ENCODE peak calls at places on chromosomes 7 and 10, in nine cellular contexts. A is SW480; Q is stimulated activated CD4-positive, alpha-beta T cell treated with anti-CD3 and anti-CD28 coated beads, Interleukin-4, amount 100 ng/mL, for 4 hours; S is germinal center; Y is body of pancreas; P is choroid plexus epithelial cell; G is sciatic nerve; W is T-helper 1 cell; E is NT2/D1. Z is an unnamed sample.

GRCh38 chr10:69734797-69735468 is 66.8 kb upstream of the COL13A1 start:
- DNase-seq in E (no peak), Y (no peak), W (peak), A (peak), S (no peak), Q (no peak), P (peak), G (no peak), Z (no peak)

GRCh38 chr10:8054498-8055407 is at the start of gene GATA3:
- DNase-seq in Q (peak), W (peak), E (no peak), Y (peak), A (peak), G (no peak), P (no peak), S (peak), Z (peak)

GRCh38 chr10:112802411-112803060 is 147.5 kb upstream of the TCF7L2 start:
- DNase-seq in S (no peak), Q (no peak), P (no peak), G (no peak), W (no peak), A (no peak), E (no peak), Y (no peak), Z (no peak)

GRCh38 chr10:69359089-69360025 is 57.4 kb downstream of the TACR2 start:
- DNase-seq in P (peak), E (no peak), Y (no peak), S (no peak), Q (no peak), G (no peak), A (no peak), W (peak), Z (no peak)

GRCh38 chr10:97715259-97715874 is 1.8 kb downstream of the MARVELD1 start:
- DNase-seq in S (no peak), G (no peak), W (no peak), Q (no peak), A (no peak), P (no peak), Y (no peak), E (no peak), Z (no peak)

GRCh38 chr7:131843862-131844261 is 287.4 kb upstream of the PODXL start:
- DNase-seq in Y (no peak), W (no peak), Q (no peak), A (no peak), S (no peak), E (no peak), P (no peak), G (no peak), Z (peak)

GRCh38 chr7:50952544-50952943 is 169.8 kb upstream of the GRB10 start:
- DNase-seq in G (no peak), Y (peak), S (no peak), A (no peak), E (no peak), P (no peak), W (no peak), Q (no peak), Z (no peak)

GRCh38 chr10:111057006-111057405 is 19.8 kb upstream of the ADRA2A start:
- DNase-seq in P (no peak), Q (no peak), G (no peak), S (no peak), W (no peak), A (no peak), E (no peak), Y (no peak), Z (no peak)

GRCh38 chr7:127954371-127954770 is 76.9 kb downstream of the LRRC4 start:
- DNase-seq in W (no peak), Y (no peak), Q (no peak), P (no peak), A (no peak), G (no peak), E (no peak), S (no peak), Z (no peak)

GRCh38 chr7:8590791-8591190 is 157.4 kb downstream of the NXPH1 start:
- DNase-seq in W (no peak), E (no peak), A (no peak), Q (no peak), P (no peak), S (no peak), Y (no peak), G (no peak), Z (no peak)

GRCh38 chr7:42913591-42913990 is 1.7 kb upstream of the C7orf25 start:
- DNase-seq in Q (no peak), A (no peak), Y (no peak), W (no peak), G (no peak), P (peak), E (no peak), S (no peak), Z (no peak)

GRCh38 chr7:147547252-147547897 is 1043.2 kb upstream of the C7orf33 start:
- DNase-seq in Q (no peak), P (peak), W (no peak), S (no peak), A (peak), G (no peak), Y (peak), E (peak), Z (no peak)

GRCh38 chr10:12180221-12180974 is 15.3 kb downstream of the NUDT5 start:
- DNase-seq in Q (no peak), G (no peak), Y (no peak), E (peak), A (no peak), P (no peak), W (no peak), S (no peak), Z (no peak)

GRCh38 chr7:5406957-5407930 is 16.4 kb downstream of the TNRC18 start:
- DNase-seq in Q (no peak), S (no peak), P (peak), G (no peak), W (no peak), E (peak), Y (no peak), A (no peak), Z (no peak)

GRCh38 chr10:125123363-125124113 is 36.8 kb downstream of the CTBP2 start:
- DNase-seq in E (no peak), Y (peak), S (no peak), P (peak), W (no peak), G (peak), Q (no peak), A (peak), Z (peak)

GRCh38 chr10:24456319-24456718 is 247.4 kb downstream of the KIAA1217 start:
- DNase-seq in S (no peak), Q (no peak), Y (peak), W (no peak), P (peak), E (no peak), G (no peak), A (no peak), Z (no peak)

GRCh38 chr10:96416643-96417042 is 57.8 kb upstream of the OPALIN start:
- DNase-seq in A (peak), Q (no peak), Y (peak), P (peak), W (no peak), G (no peak), S (no peak), E (no peak), Z (no peak)

GRCh38 chr10:96072673-96073072 is 29.3 kb downstream of the CCNJ start:
- DNase-seq in W (no peak), G (no peak), S (no peak), E (no peak), Q (no peak), P (peak), A (no peak), Y (no peak), Z (no peak)

GRCh38 chr7:130490888-130491771 is 755 bp upstream of the MEST start:
- DNase-seq in Y (peak), W (peak), Q (no peak), S (peak), G (peak), P (peak), E (no peak), A (no peak), Z (peak)

GRCh38 chr7:101740981-101741725 is 76.3 kb upstream of the CUX1 start:
- DNase-seq in W (peak), S (peak), Q (no peak), G (no peak), A (no peak), Y (no peak), E (no peak), P (peak), Z (no peak)

Z was measured in mucosa of descending colon.